ENCODE peak calls at places on chromosomes 5 and 9, in ten cellular contexts. I, R, N, C, Z, M, X, F, D and S are unnamed samples.

GRCh38 chr9:113876806-113877236 is 712 bp downstream of the ZNF618 start:
- DNase-seq in I (no peak), R (no peak), N (peak), C (no peak), Z (no peak), M (no peak), X (peak), F (no peak), D (no peak), S (peak)

GRCh38 chr9:4073371-4073770 is 226.5 kb downstream of the GLIS3 start:
- DNase-seq in I (no peak), R (no peak), N (no peak), C (peak), Z (no peak), M (no peak), X (no peak), F (no peak), D (no peak), S (peak)

GRCh38 chr5:36422957-36423356 is 121.3 kb upstream of the RANBP3L start:
- DNase-seq in I (no peak), R (peak), N (peak), C (no peak), Z (no peak), M (no peak), X (no peak), F (no peak), D (no peak), S (no peak)

GRCh38 chr5:1890296-1890695 is 7.6 kb upstream of the IRX4 start:
- DNase-seq in I (no peak), R (no peak), N (no peak), C (no peak), Z (no peak), M (no peak), X (no peak), F (no peak), D (no peak), S (no peak)

GRCh38 chr5:179732918-179733763 is 519 bp downstream of the MAML1 start:
- DNase-seq in I (peak), R (peak), N (peak), C (peak), Z (peak), M (peak), X (no peak), F (peak), D (peak), S (peak)

GRCh38 chr9:36772449-36773370 is 200.0 kb downstream of the MELK start:
- DNase-seq in I (no peak), R (no peak), N (peak), C (no peak), Z (no peak), M (no peak), X (no peak), F (no peak), D (no peak), S (peak)

GRCh38 chr5:171774418-171774817 is 11.2 kb upstream of the SMIM23 start:
- DNase-seq in I (no peak), R (no peak), N (no peak), C (no peak), Z (no peak), M (no peak), X (no peak), F (no peak), D (no peak), S (no peak)

GRCh38 chr5:128920345-128921215 is 44.7 kb upstream of the SLC27A6 start:
- DNase-seq in I (no peak), R (no peak), N (peak), C (no peak), Z (no peak), M (no peak), X (no peak), F (no peak), D (no peak), S (peak)

GRCh38 chr5:129905467-129906176 is 1.4 kb downstream of the CHSY3 start:
- DNase-seq in I (peak), R (peak), N (peak), C (peak), Z (no peak), M (no peak), X (no peak), F (peak), D (peak), S (peak)

GRCh38 chr9:4894076-4894475 is 91.0 kb upstream of the JAK2 start:
- DNase-seq in I (no peak), R (peak), N (no peak), C (no peak), Z (no peak), M (no peak), X (no peak), F (no peak), D (no peak), S (no peak)

GRCh38 chr5:64165500-64166200 is at the start of gene RNF180:
- DNase-seq in I (peak), R (peak), N (no peak), C (peak), Z (no peak), M (peak), X (no peak), F (peak), D (peak), S (peak)

GRCh38 chr5:8057764-8058163 is 188.8 kb downstream of the MTRR start:
- DNase-seq in I (no peak), R (no peak), N (no peak), C (no peak), Z (no peak), M (no peak), X (no peak), F (no peak), D (no peak), S (no peak)

GRCh38 chr5:168370826-168371225 is 79.4 kb downstream of the WWC1 start:
- DNase-seq in I (no peak), R (no peak), N (no peak), C (no peak), Z (no peak), M (no peak), X (no peak), F (no peak), D (no peak), S (no peak)

GRCh38 chr5:67516959-67517358 is 320.4 kb upstream of the CD180 start:
- DNase-seq in I (no peak), R (peak), N (no peak), C (no peak), Z (no peak), M (no peak), X (no peak), F (no peak), D (no peak), S (no peak)

GRCh38 chr9:34047864-34048729 is 590 bp downstream of the UBAP2 start:
- DNase-seq in I (no peak), R (peak), N (peak), C (peak), Z (peak), M (peak), X (peak), F (no peak), D (peak), S (peak)

GRCh38 chr9:137685035-137685885 is 66.5 kb downstream of the EHMT1 start:
- DNase-seq in I (no peak), R (no peak), N (no peak), C (no peak), Z (no peak), M (no peak), X (no peak), F (no peak), D (no peak), S (no peak)

GRCh38 chr9:33148367-33149019 is 18.6 kb downstream of the B4GALT1 start:
- DNase-seq in I (peak), R (no peak), N (no peak), C (no peak), Z (no peak), M (no peak), X (no peak), F (no peak), D (no peak), S (no peak)

GRCh38 chr5:36607114-36607561 is 732 bp downstream of the SLC1A3 start:
- DNase-seq in I (no peak), R (peak), N (peak), C (no peak), Z (no peak), M (peak), X (no peak), F (no peak), D (peak), S (no peak)

GRCh38 chr9:120916573-120916972 is 10.0 kb downstream of the TRAF1 start:
- DNase-seq in I (peak), R (peak), N (no peak), C (no peak), Z (no peak), M (peak), X (no peak), F (no peak), D (peak), S (no peak)

GRCh38 chr9:121906074-121906520 is 187.0 kb downstream of the TTLL11 start:
- DNase-seq in I (no peak), R (peak), N (no peak), C (no peak), Z (no peak), M (no peak), X (no peak), F (no peak), D (no peak), S (no peak)

GRCh38 chr9:22817181-22817580 is 370.6 kb downstream of the DMRTA1 start:
- DNase-seq in I (no peak), R (peak), N (no peak), C (no peak), Z (no peak), M (no peak), X (no peak), F (no peak), D (no peak), S (no peak)

GRCh38 chr9:89920131-89920530 is 315.3 kb downstream of the GADD45G start:
- DNase-seq in I (no peak), R (no peak), N (no peak), C (no peak), Z (no peak), M (no peak), X (no peak), F (no peak), D (no peak), S (no peak)

GRCh38 chr9:12813533-12813932 is 38.7 kb downstream of the LURAP1L start:
- DNase-seq in I (no peak), R (no peak), N (no peak), C (no peak), Z (no peak), M (no peak), X (no peak), F (no peak), D (no peak), S (peak)

GRCh38 chr9:32072568-32072967 is 311.9 kb upstream of the ACO1 start:
- DNase-seq in I (no peak), R (no peak), N (no peak), C (no peak), Z (no peak), M (no peak), X (no peak), F (no peak), D (no peak), S (no peak)

GRCh38 chr9:12798066-12798770 is 23.4 kb downstream of the LURAP1L start:
- DNase-seq in I (no peak), R (peak), N (no peak), C (no peak), Z (no peak), M (no peak), X (no peak), F (no peak), D (no peak), S (peak)

GRCh38 chr5:139392678-139393496 is 2.0 kb downstream of the PROB1 start:
- DNase-seq in I (no peak), R (peak), N (peak), C (peak), Z (peak), M (peak), X (peak), F (peak), D (peak), S (peak)

GRCh38 chr5:67353500-67353931 is 156.9 kb upstream of the CD180 start:
- DNase-seq in I (no peak), R (no peak), N (peak), C (no peak), Z (no peak), M (no peak), X (no peak), F (no peak), D (no peak), S (no peak)